ENCODE peak calls at places on chromosome 1, in eight cellular contexts. H is AG10803, P is cardiac muscle cell, K is A549, I is epithelial cell of esophagus, F is astrocyte of the cerebellum, B is GM12865, V is thoracic aorta. W is an unnamed sample.

GRCh38 chr1:78843111-78843908 is 163.2 kb downstream of the ADGRL4 start:
- DNase-seq in B (no peak), F (no peak), V (no peak), P (no peak), H (peak), I (no peak), K (no peak), W (peak)

GRCh38 chr1:63818567-63819340 is 44.9 kb downstream of the ROR1 start:
- DNase-seq in P (no peak), V (no peak), K (no peak), B (no peak), I (no peak), H (peak), F (no peak), W (no peak)

GRCh38 chr1:93671090-93671743 is 10.4 kb downstream of the BCAR3 start:
- DNase-seq in I (no peak), K (no peak), V (no peak), P (no peak), F (no peak), H (no peak), B (no peak), W (no peak)

GRCh38 chr1:181106479-181106878 is 18.0 kb downstream of the IER5 start:
- DNase-seq in P (no peak), I (no peak), H (no peak), F (no peak), V (no peak), K (no peak), B (no peak), W (no peak)

GRCh38 chr1:30286241-30286983 is 437.0 kb downstream of the MATN1 start:
- DNase-seq in H (no peak), I (no peak), B (no peak), F (no peak), K (no peak), V (no peak), P (no peak), W (no peak)

GRCh38 chr1:12565094-12565965 is 52.7 kb downstream of the DHRS3 start:
- DNase-seq in K (no peak), F (no peak), P (no peak), I (no peak), V (no peak), B (no peak), H (peak), W (no peak)

GRCh38 chr1:209689484-209689883 is 14.3 kb downstream of the G0S2 start:
- DNase-seq in F (no peak), P (no peak), H (no peak), V (no peak), I (peak), B (no peak), K (peak), W (peak)

GRCh38 chr1:162389971-162390370 is 8.4 kb downstream of the C1orf226 start:
- DNase-seq in F (no peak), K (no peak), I (no peak), H (no peak), V (no peak), P (no peak), B (no peak), W (no peak)

GRCh38 chr1:244863491-244864252 is 671 bp downstream of the HNRNPU start:
- DNase-seq in K (no peak), P (no peak), B (no peak), I (peak), F (no peak), V (no peak), H (no peak), W (no peak)

GRCh38 chr1:240854367-240854766 is 242.4 kb upstream of the GREM2 start:
- DNase-seq in V (no peak), K (peak), F (no peak), B (no peak), I (peak), H (peak), P (no peak), W (peak)

GRCh38 chr1:91805343-91805801 is 80.6 kb downstream of the TGFBR3 start:
- DNase-seq in K (no peak), P (no peak), F (no peak), V (no peak), B (peak), H (no peak), I (no peak), W (no peak)

GRCh38 chr1:91806146-91806545 is 79.8 kb downstream of the TGFBR3 start:
- DNase-seq in P (no peak), B (no peak), I (no peak), K (no peak), H (peak), V (no peak), F (no peak), W (peak)

GRCh38 chr1:91804546-91805023 is 81.4 kb downstream of the TGFBR3 start:
- DNase-seq in F (peak), K (no peak), I (peak), H (peak), P (no peak), B (peak), V (no peak), W (peak)

GRCh38 chr1:91803133-91803532 is 82.8 kb downstream of the TGFBR3 start:
- DNase-seq in F (no peak), K (no peak), P (no peak), V (no peak), I (no peak), B (peak), H (peak), W (peak)

GRCh38 chr1:91803847-91804545 is 82.0 kb downstream of the TGFBR3 start:
- DNase-seq in B (peak), H (no peak), V (no peak), P (no peak), K (no peak), I (peak), F (no peak), W (peak)
- H3K4me3 ChIP-seq in B (peak), H (no peak), V (no peak), P (no peak), K (no peak), I (no peak), F (no peak), W (no peak)

DNA sequence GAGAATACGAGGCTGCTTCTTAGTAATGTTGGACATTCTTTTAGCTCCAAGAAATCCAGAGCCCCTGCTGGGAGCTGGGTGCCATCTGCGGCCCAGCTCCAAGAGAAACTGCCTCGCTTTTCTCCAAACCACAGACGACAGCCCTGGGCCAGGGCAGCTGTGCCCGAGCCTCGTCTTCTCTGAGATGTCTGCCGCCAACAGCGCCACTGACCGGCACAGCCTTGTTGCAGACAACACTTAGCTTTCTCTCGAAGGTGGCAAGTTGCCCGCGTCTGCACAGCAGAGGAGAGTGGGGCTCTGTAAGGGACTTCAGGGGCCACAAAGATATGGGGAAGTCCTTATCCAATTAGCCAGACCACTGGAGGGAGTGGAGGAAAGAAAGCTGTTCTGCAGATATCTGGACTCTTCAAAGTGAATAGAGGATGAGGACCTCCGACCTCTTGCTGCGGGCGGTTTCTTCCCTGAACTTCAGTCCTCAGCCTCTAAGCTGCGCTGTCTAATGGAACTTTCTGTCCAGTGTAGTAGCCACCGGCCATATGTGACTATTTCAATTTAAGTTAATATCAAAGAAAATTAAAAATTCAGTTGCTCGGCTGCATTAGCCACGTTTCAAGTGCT is 63.9 kb upstream of the DISP3 start:
- DNase-seq in I (no peak), V (no peak), F (no peak), P (no peak), B (no peak), H (no peak), K (no peak), W (no peak)
- TF ChIP-seq CTCF in I (no peak), V (no peak), F (no peak), P (no peak), B (no peak), H (no peak), K (no peak), W (no peak)

GRCh38 chr1:15698201-15698600 is 14.1 kb downstream of the PLEKHM2 start:
- DNase-seq in K (no peak), H (no peak), I (no peak), B (no peak), P (no peak), V (no peak), F (no peak), W (no peak)
- H3K4me3 ChIP-seq in K (no peak), H (no peak), I (no peak), B (no peak), P (no peak), V (no peak), F (no peak), W (no peak)

DNA sequence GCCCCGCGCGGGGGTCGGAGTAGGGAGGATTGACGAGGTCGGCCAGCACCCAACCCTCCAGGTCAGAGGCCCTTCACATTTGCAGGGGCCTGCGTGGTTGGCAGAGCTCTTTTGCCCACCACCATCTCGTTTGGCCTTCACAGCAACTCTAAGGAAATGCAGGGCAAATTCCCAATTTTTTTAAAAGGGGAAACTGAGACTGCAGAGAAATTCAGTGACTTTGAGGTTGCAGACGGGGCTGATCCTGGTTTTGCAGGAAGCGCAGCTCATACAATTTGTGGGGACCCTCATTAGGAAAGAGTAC is 430 bp upstream of the ACBD3 start:
- DNase-seq in I (no peak), P (no peak), K (no peak), H (no peak), V (no peak), F (no peak), B (no peak), W (no peak)
- TF ChIP-seq CTCF in I (no peak), P (no peak), K (no peak), H (no peak), V (peak), F (no peak), B (no peak), W (no peak)

DNA sequence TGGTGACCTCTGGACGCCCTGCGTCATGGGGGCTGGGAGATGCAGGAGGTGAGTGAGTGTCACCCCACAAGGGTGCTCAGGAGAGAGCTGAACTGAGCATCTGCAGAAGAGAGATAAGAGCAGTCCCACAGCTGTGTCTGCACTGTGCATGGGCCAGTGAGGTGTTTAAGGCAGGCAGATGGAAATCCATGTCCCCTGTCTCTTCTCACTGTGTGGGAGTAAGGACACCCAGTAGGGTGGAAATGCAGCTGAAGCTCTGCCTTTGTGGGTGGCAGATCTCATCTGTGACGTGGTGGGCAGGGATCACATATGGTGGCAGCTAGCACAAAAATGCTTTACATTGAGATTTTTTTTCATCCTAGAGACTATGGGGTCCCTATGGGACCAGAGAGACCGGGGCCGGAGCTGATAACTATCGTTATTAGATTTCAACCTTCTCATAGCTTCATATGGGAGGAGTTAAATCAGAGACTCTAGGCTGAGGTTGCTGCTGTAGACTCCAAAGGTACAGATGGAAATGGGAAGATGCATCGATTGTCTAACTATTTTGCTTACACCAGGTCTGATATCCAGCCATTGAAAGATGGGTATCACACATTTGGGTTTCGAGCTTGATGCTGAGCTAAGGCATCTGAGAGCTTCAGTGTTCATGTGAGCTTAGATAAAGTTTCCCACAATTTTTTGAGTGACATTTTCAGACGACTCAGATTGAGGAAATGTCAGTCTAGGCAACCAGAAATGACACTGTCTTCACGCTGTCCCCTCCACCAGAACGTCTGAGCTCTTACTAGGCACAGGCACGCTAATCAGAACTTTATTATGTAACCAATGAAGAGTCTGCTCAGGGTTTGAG is 65.3 kb upstream of the PSEN2 start:
- DNase-seq in V (no peak), B (no peak), P (no peak), H (no peak), F (no peak), K (no peak), I (no peak), W (no peak)
- H3K4me3 ChIP-seq in V (no peak), B (no peak), P (no peak), H (no peak), F (no peak), K (no peak), I (no peak), W (no peak)

W was measured in cardiac fibroblast.